ENCODE peak calls at places on chromosomes 6 and 20, in five cellular contexts. C is kidney, B is T-helper 17 cell, L is NCI-H510A, Q is AG04450. K is an unnamed sample.

GRCh38 chr6:37673436-37673835 is 24.2 kb downstream of the MDGA1 start:
- DNase-seq in Q (no peak), L (no peak), B (no peak), C (no peak), K (no peak)

GRCh38 chr6:144528605-144529425 is 243.7 kb downstream of the UTRN start:
- DNase-seq in C (no peak), Q (no peak), B (no peak), L (no peak), K (no peak)

GRCh38 chr6:89117285-89118108 is at the start of gene SRSF12:
- DNase-seq in B (peak; percentile 11), Q (no peak), C (peak; percentile 82), L (no peak), K (peak; percentile 25)

GRCh38 chr6:130927305-130927704 is 100.1 kb downstream of the SMLR1 start:
- DNase-seq in C (no peak), L (no peak), B (no peak), Q (no peak), K (no peak)

GRCh38 chr6:152897807-152898399 is 84.9 kb downstream of the FBXO5 start:
- DNase-seq in B (peak; percentile 24), L (no peak), Q (peak; percentile 18), C (peak; percentile 73), K (peak; percentile 56)

GRCh38 chr6:56517155-56517745 is 125.4 kb downstream of the DST start:
- DNase-seq in C (no peak), Q (peak; percentile 38), B (no peak), L (peak; percentile 15), K (no peak)

GRCh38 chr6:61586934-61587537 is 699.0 kb downstream of the KHDRBS2 start:
- DNase-seq in B (no peak), C (no peak), Q (no peak), L (no peak), K (no peak)

GRCh38 chr20:20668639-20669038 is 43.8 kb downstream of the RALGAPA2 start:
- DNase-seq in L (no peak), B (no peak), C (no peak), Q (no peak), K (no peak)

GRCh38 chr6:159044899-159045727 is at the start of gene TAGAP:
- DNase-seq in Q (no peak), B (peak; percentile 82), C (peak; percentile 84), L (no peak), K (peak; percentile 75)

GRCh38 chr20:56348306-56348695 is 10.5 kb upstream of the FAM210B start:
- DNase-seq in Q (no peak), B (no peak), C (no peak), L (no peak), K (no peak)

GRCh38 chr6:106379951-106380350 is 19.4 kb downstream of the CRYBG1 start:
- DNase-seq in Q (no peak), C (no peak), B (no peak), L (no peak), K (no peak)

GRCh38 chr6:41498968-41499599 is 47.1 kb upstream of the FOXP4 start:
- DNase-seq in C (no peak), Q (no peak), L (no peak), B (no peak), K (no peak)

GRCh38 chr20:49236301-49236700 is 17.1 kb downstream of the DDX27 start:
- DNase-seq in C (no peak), L (no peak), B (no peak), Q (no peak), K (no peak)

GRCh38 chr6:45619994-45620471 is 242.3 kb upstream of the SUPT3H start:
- DNase-seq in C (no peak), Q (no peak), B (no peak), L (no peak), K (no peak)

GRCh38 chr6:136654086-136654485 is 103.9 kb upstream of the MAP7 start:
- DNase-seq in B (no peak), C (no peak), L (no peak), Q (no peak), K (no peak)

GRCh38 chr6:7677229-7677628 is 48.7 kb upstream of the BMP6 start:
- DNase-seq in B (no peak), C (no peak), L (no peak), Q (no peak), K (no peak)

GRCh38 chr20:12966468-12967085 is 42.2 kb upstream of the SPTLC3 start:
- DNase-seq in C (no peak), B (no peak), Q (peak; percentile 18), L (no peak), K (no peak)

GRCh38 chr6:40960784-40961430 is 78.1 kb downstream of the UNC5CL start:
- DNase-seq in L (peak; percentile 15), C (no peak), Q (no peak), B (no peak), K (no peak)

GRCh38 chr6:150298029-150298380 is 70.8 kb upstream of the IYD start:
- DNase-seq in C (no peak), L (no peak), B (no peak), Q (no peak), K (no peak)

GRCh38 chr6:15893556-15894253 is 230.9 kb upstream of the DTNBP1 start:
- DNase-seq in Q (no peak), L (no peak), B (no peak), C (no peak), K (no peak)

GRCh38 chr6:13384966-13385365 is 56.6 kb upstream of the TBC1D7 start:
- DNase-seq in Q (no peak), C (no peak), B (no peak), L (no peak), K (no peak)

GRCh38 chr6:100461273-100461919 is 3.3 kb downstream of the SIM1 start:
- DNase-seq in Q (no peak), C (no peak), B (no peak), L (no peak), K (no peak)

GRCh38 chr6:33116881-33117711 is 41.3 kb downstream of the HLA-DPB1 start:
- DNase-seq in C (no peak), Q (no peak), B (no peak), L (no peak), K (no peak)

GRCh38 chr20:33793011-33793931 is 17.9 kb upstream of the CHMP4B start:
- DNase-seq in B (no peak), L (no peak), C (peak; percentile 76), Q (no peak), K (no peak)

GRCh38 chr20:32828029-32828666 is 8.4 kb downstream of the MAPRE1 start:
- DNase-seq in C (no peak), B (no peak), Q (no peak), L (no peak), K (no peak)